ENCODE peak calls at places on chromosome 13, in five cellular contexts. E is ELR, L is T-helper 1 cell, M is left ventricle myocardium inferior, G is transverse colon. K is an unnamed sample.

GRCh38 chr13:107867701-107868661 is 347.4 kb downstream of the LIG4 start:
- DNase-seq in L (no peak), E (peak), G (no peak), M (no peak), K (peak)

GRCh38 chr13:112349681-112350080 is 26.5 kb upstream of the SPACA7 start:
- DNase-seq in M (no peak), G (no peak), E (no peak), L (no peak), K (no peak)

GRCh38 chr13:29453657-29454056 is 141.8 kb downstream of the SLC7A1 start:
- DNase-seq in M (no peak), L (no peak), G (no peak), E (no peak), K (no peak)

GRCh38 chr13:24097667-24098066 is 62.9 kb upstream of the SPATA13 start:
- DNase-seq in M (no peak), E (no peak), G (no peak), L (no peak), K (no peak)

GRCh38 chr13:24107955-24108614 is 52.4 kb upstream of the SPATA13 start:
- DNase-seq in E (peak), M (no peak), G (no peak), L (no peak), K (no peak)

GRCh38 chr13:50888362-50888761 is 21.2 kb upstream of the RNASEH2B start:
- DNase-seq in L (no peak), E (no peak), M (no peak), G (no peak), K (no peak)

GRCh38 chr13:20425819-20426219 is 99.8 kb downstream of the CRYL1 start:
- DNase-seq in E (no peak), L (no peak), G (no peak), M (no peak), K (no peak)

GRCh38 chr13:47463726-47464125 is 537.3 kb downstream of the SUCLA2 start:
- DNase-seq in E (peak), G (no peak), L (no peak), M (no peak), K (no peak)

GRCh38 chr13:28492527-28493367 is 2.2 kb downstream of the FLT1 start:
- DNase-seq in L (peak), E (peak), G (no peak), M (no peak), K (no peak)

GRCh38 chr13:46803586-46803985 is 6.6 kb upstream of the ESD start:
- DNase-seq in E (peak), L (no peak), M (no peak), G (no peak), K (no peak)

GRCh38 chr13:81714513-81714912 is 1373.6 kb upstream of the SPRY2 start:
- DNase-seq in G (no peak), E (peak), M (no peak), L (no peak), K (no peak)

GRCh38 chr13:46633416-46633815 is 80.4 kb downstream of the LRCH1 start:
- DNase-seq in L (no peak), E (peak), M (no peak), G (no peak), K (no peak)

GRCh38 chr13:68428292-68428691 is 1198.2 kb upstream of the PCDH9 start:
- DNase-seq in M (no peak), E (peak), L (no peak), G (no peak), K (no peak)

GRCh38 chr13:44272692-44273091 is 100.9 kb upstream of the SERP2 start:
- DNase-seq in L (no peak), E (peak), G (no peak), M (no peak), K (no peak)

GRCh38 chr13:26968431-26969335 is 202.9 kb downstream of the USP12 start:
- DNase-seq in G (peak), M (no peak), E (peak), L (no peak), K (no peak)

GRCh38 chr13:52786747-52787146 is 47.1 kb upstream of the CNMD start:
- DNase-seq in E (peak), L (no peak), M (no peak), G (no peak), K (no peak)

GRCh38 chr13:89628567-89628966 is 1718.9 kb upstream of the MIR17HG start:
- DNase-seq in M (no peak), L (no peak), E (no peak), G (no peak), K (no peak)